ENCODE peak calls at places on chromosomes 2 and 18, in five cellular contexts. R is osteoblast, N is suprapubic skin, O is brain microvascular endothelial cell, P is endodermal cell. E is an unnamed sample. For H3K36me3, the result is how much of the 10 kb centered on the place peaks cover.

GRCh38 chr2:199659207-199659606 is 191.8 kb downstream of the FTCDNL1 start:
- DNase-seq in R (peak), N (no peak), O (peak), P (peak), E (no peak)

GRCh38 chr18:48784654-48785053 is 166.1 kb downstream of the SMAD7 start:
- DNase-seq in R (peak), N (no peak), O (no peak), P (no peak), E (no peak)

GRCh38 chr2:59530258-59530657 is 1023.2 kb downstream of the BCL11A start:
- DNase-seq in R (no peak), N (no peak), O (no peak), P (no peak), E (no peak)

GRCh38 chr18:40357536-40357935 is 1597.5 kb upstream of the PIK3C3 start:
- DNase-seq in R (no peak), N (no peak), O (peak), P (no peak), E (peak)

GRCh38 chr2:33494155-33494779 is 17.8 kb downstream of the RASGRP3 start:
- DNase-seq in R (no peak), N (no peak), O (no peak), P (no peak), E (peak)

GRCh38 chr2:18132697-18133096 is 254.2 kb downstream of the KCNS3 start:
- DNase-seq in R (peak), N (no peak), O (peak), P (no peak), E (peak)

GRCh38 chr2:47008381-47009280 is 93.0 kb upstream of the MCFD2 start:
- DNase-seq in R (peak), N (no peak), O (peak), P (no peak), E (no peak)

GRCh38 chr2:104867351-104868080 is 13.6 kb downstream of the POU3F3 start:
- DNase-seq in R (peak), N (no peak), O (no peak), P (peak), E (no peak)

GRCh38 chr2:233982421-233983121 is 65.4 kb downstream of the TRPM8 start:
- DNase-seq in R (peak), N (no peak), O (peak), P (no peak), E (peak)

GRCh38 chr2:172672999-172673726 is 62.5 kb upstream of the RAPGEF4 start:
- DNase-seq in R (peak), N (no peak), O (peak), P (no peak), E (peak)

GRCh38 chr2:237687666-237688065 is 60.3 kb downstream of the LRRFIP1 start:
- DNase-seq in R (peak), N (peak), O (peak), P (peak), E (peak)

GRCh38 chr2:207847807-207848544 is 78.3 kb upstream of the FZD5 start:
- DNase-seq in R (no peak), N (no peak), O (peak), P (peak), E (peak)

GRCh38 chr2:197208841-197209240 is 101.7 kb downstream of the ANKRD44 start:
- DNase-seq in R (no peak), N (no peak), O (no peak), P (no peak), E (no peak)

GRCh38 chr2:44549099-44549471 is 187.3 kb downstream of the CAMKMT start:
- DNase-seq in R (peak), N (no peak), O (peak), P (no peak), E (peak)

GRCh38 chr2:86476092-86476491 is 34.9 kb downstream of the KDM3A start:
- DNase-seq in R (no peak), N (no peak), O (peak), P (no peak), E (no peak)

DNA sequence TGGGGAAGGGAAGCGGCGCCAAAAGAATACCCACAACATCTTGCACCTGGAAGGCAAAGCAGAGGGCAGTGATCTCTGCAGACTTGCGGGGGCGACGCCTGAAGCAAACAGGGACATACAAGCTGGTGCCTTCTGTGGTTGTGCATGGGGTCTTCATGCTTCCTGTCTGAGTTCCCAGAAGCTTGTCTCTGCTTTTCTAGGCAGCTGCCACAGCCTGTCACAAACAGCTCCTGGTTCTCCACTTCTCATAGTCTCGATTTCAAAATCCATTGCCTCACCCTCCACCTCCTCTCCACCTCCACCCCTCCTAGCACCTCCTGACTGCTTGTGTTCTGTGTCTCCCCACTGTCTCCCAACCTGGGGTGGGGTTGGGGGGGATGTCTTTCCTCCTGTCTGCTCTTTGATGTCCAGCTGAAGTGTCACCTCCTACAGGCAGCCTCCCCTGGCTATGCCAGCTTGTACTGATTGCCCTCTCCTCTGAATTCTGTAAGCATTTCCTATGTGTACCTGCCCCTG is 1.7 kb upstream of the PROC start:
- DNase-seq in R (no peak), N (no peak), O (no peak), P (no peak), E (no peak)
- H3K4me3 ChIP-seq in R (peak), N (peak), O (peak), P (peak), E (peak)

GRCh38 chr2:27220091-27220490 is 2.9 kb downstream of the CAD start:
- DNase-seq in R (peak), N (no peak), O (no peak), P (no peak), E (no peak)
- H3K36me3 ChIP-seq in R (half or more), N (under half), O (under half), P (half or more), E (under half)

DNA sequence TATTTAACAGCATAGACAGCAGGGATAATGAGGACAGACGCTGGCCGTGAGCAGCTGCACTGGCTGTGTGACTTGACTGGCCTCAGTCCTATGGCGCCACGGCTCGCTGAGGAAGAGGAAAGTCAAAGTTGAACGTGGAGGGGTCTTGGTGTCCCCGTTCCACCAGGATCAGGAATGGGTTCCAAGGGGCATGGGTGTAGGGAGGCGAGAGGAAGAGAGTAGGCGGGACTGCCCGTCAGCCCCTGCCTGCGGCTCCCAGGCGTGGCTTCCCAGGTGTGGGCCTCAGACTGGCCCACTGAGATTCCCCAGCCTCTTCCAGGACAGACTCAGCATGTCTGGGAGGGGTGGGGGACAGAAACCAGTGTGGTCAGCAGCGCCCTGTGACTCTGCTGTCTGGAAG is 51.4 kb downstream of the POMC start:
- DNase-seq in R (no peak), N (no peak), O (no peak), P (no peak), E (no peak)
- TF ChIP-seq CTCF in R (no peak), N (no peak), O (no peak), P (no peak), E (no peak)

GRCh38 chr2:24542269-24542872 is 51.3 kb downstream of the NCOA1 start:
- DNase-seq in R (no peak), N (no peak), O (no peak), P (no peak), E (no peak)
- H3K4me3 ChIP-seq in R (no peak), N (no peak), O (no peak), P (no peak), E (no peak)

DNA sequence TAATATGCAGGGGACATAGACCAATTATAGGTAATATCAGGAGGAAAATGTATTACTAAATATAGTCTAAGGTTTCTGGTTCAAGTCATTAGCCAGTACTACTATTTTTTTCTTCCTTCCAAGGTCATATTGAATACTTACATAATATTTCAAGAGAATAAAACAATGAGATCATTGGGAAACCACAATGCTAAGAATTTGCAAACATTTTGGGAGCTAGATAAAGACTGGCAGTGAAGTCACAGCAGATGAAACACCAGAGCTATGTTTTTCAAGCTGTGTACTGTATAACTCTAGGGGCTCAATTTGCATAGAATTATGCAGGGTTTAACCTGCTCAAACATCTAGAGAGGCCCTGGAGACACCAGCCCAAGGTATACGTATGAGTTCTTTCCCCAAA is 80.5 kb upstream of the KCNH7 start:
- DNase-seq in R (no peak), N (no peak), O (no peak), P (no peak), E (no peak)
- H3K36me3 ChIP-seq in R (under half), N (under half), O (under half), P (under half), E (under half)

DNA sequence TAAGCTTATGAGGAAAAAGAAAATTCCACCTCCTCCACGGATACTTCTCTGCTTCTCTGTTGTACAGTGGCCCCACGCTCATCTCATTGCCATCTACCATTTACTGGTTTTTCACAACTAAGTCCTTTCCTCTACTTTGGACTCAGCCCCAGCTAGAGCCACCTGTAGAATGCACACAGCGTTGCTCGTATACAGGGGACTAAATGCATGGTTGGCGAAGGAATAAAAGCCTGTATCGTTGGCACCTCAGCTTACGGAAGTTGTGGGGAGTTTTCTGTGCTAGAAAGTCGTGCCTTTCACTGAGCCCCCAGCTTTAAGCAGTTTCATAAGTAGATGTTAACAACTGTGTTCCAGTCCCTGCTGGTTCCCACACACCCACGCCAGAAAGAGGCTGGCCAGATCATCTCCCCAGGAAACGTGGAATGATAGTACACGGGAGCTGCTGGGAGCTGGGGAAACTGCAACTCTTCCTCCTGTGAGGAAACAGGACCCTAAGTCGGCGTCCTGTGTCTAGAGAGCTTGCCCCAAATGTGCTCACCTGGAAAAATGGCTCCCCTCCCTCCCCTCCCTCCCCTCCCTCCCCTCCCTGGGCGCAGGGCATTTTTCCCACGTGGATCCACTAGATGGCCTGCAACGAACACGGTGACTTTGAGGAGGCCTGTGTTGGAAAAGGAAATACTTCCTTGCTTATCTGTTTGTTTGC is 43.7 kb upstream of the RFX8 start:
- DNase-seq in R (no peak), N (no peak), O (peak), P (peak), E (no peak)
- TF ChIP-seq CTCF in R (peak), N (peak), O (peak), P (peak), E (peak)

DNA sequence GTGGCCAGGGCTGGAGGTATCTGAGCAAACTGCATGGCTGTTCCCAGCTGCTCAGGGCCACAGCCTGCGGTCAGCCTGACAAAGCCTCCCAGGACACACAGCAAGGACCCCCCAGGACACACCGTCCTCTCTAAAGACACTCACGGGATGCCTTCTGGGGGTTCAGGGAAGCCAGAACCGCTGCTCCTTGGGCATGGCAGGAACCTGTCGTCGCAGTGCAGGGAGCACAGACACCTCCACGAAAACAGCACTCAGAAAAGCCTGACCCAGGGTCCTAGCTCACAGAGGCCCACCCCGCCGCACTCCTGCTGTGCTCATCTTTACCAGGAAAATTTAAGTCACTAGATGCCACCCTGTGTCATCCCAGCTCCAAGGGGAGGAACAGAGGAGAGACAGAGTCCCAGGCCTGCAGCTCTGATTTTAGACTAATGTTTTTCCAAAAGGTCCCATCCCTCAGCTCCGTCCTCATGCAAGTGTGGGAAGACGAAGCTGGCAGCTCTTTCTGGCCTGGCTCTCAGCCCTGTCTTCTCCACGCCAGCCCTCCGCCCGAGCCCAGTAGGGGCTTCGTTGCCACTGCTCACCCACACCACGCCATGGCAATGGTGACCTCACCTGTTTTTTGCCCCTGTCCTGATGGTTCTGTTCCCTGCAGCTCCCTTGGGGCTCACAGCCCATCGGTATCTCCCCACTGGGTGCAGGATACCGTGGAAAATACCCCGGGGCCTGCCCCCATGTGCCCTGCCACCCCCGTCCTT is 23.9 kb upstream of the SLC66A3 start:
- DNase-seq in R (peak), N (no peak), O (no peak), P (peak), E (no peak)
- H3K4me3 ChIP-seq in R (no peak), N (no peak), O (no peak), P (no peak), E (no peak)

GRCh38 chr2:36579297-36579664 is 18.7 kb downstream of the FEZ2 start:
- DNase-seq in R (no peak), N (no peak), O (no peak), P (no peak), E (no peak)
- H3K36me3 ChIP-seq in R (half or more), N (half or more), O (under half), P (half or more), E (under half)

E was measured in kidney epithelial cell.